ENCODE peak calls at places on chromosomes 1 and 21, in seven cellular contexts. H is C1 segment of cervical spinal cord; Y is NCI-H146; V is T-cell; K is colonic mucosa; W is stimulated activated naive B cell treated with anti-CD40 and anti-IgM and Interleukin-4, amounts not matched to agents 10 μg/mL and 1 μg/mL and 100 μg/mL, for 72 hours; U is neural crest cell. I is an unnamed sample.

GRCh38 chr1:98388431-98388830 is 273.1 kb upstream of the SNX7 start:
- DNase-seq in U (no peak), V (no peak), H (no peak), W (no peak), Y (no peak), K (no peak), I (peak; percentile 85)

GRCh38 chr1:173474097-173474779 is 2.9 kb upstream of the PRDX6 start:
- DNase-seq in K (peak; percentile 43), V (no peak), Y (no peak), W (no peak), U (no peak), H (no peak), I (no peak)

GRCh38 chr1:162663086-162663485 is 30.8 kb downstream of the DDR2 start:
- DNase-seq in W (no peak), H (no peak), K (no peak), Y (no peak), V (no peak), U (no peak), I (peak; percentile 29)

GRCh38 chr1:64469121-64469520 is 808 bp upstream of the CACHD1 start:
- DNase-seq in U (no peak), H (no peak), Y (peak; percentile 67), W (no peak), K (no peak), V (no peak), I (no peak)

GRCh38 chr21:41923641-41924342 is 30.0 kb downstream of the C2CD2 start:
- DNase-seq in U (no peak), K (no peak), H (no peak), V (no peak), Y (peak; percentile 39), W (no peak), I (no peak)

GRCh38 chr21:33059319-33059894 is 10.5 kb upstream of the OLIG1 start:
- DNase-seq in H (peak; percentile 46), U (no peak), K (no peak), Y (no peak), V (no peak), W (no peak), I (no peak)

GRCh38 chr1:18111605-18112297 is 4.2 kb downstream of the IGSF21 start:
- DNase-seq in V (no peak), H (no peak), U (no peak), K (no peak), Y (no peak), W (no peak), I (no peak)

GRCh38 chr21:27426196-27426595 is 459.3 kb upstream of the ADAMTS5 start:
- DNase-seq in H (no peak), W (no peak), U (no peak), Y (no peak), K (no peak), V (no peak), I (no peak)

GRCh38 chr1:204974326-204974725 is 68.7 kb upstream of the CNTN2 start:
- DNase-seq in V (no peak), H (no peak), K (no peak), Y (no peak), W (no peak), U (no peak), I (no peak)

GRCh38 chr21:46000731-46001641 is 19.4 kb downstream of the COL6A1 start:
- DNase-seq in V (no peak), Y (no peak), W (no peak), K (peak; percentile 16), H (no peak), U (no peak), I (no peak)

GRCh38 chr1:206000641-206001339 is 2.4 kb downstream of the RAB7B start:
- DNase-seq in Y (no peak), U (no peak), V (no peak), K (no peak), W (no peak), H (no peak), I (no peak)

GRCh38 chr1:24443241-24443656 is 27.6 kb downstream of the NIPAL3 start:
- DNase-seq in H (peak; percentile 13), U (no peak), Y (no peak), V (no peak), K (no peak), W (no peak), I (peak; percentile 64)

GRCh38 chr1:52582116-52582696 is 20.0 kb upstream of the GPX7 start:
- DNase-seq in W (no peak), K (no peak), V (no peak), U (no peak), Y (no peak), H (no peak), I (no peak)

GRCh38 chr21:41507521-41508414 is at the start of gene TMPRSS2:
- DNase-seq in Y (peak; percentile 41), V (no peak), H (no peak), K (peak; percentile 90), W (no peak), U (no peak), I (no peak)

GRCh38 chr1:173429517-173430477 is 47.3 kb upstream of the PRDX6 start:
- DNase-seq in Y (peak; percentile 22), K (peak; percentile 87), V (peak; percentile 54), W (no peak), U (peak; percentile 53), H (peak; percentile 50), I (peak; percentile 20)

GRCh38 chr1:176531896-176532892 is 69.2 kb downstream of the PAPPA2 start:
- DNase-seq in W (no peak), H (no peak), K (no peak), Y (no peak), U (no peak), V (no peak), I (no peak)

GRCh38 chr1:205466612-205467236 is 10.9 kb upstream of the BLACAT1 start:
- DNase-seq in W (no peak), H (no peak), Y (no peak), V (no peak), U (no peak), K (no peak), I (no peak)

GRCh38 chr1:212699839-212700596 is at the start of gene BATF3:
- DNase-seq in U (peak; percentile 12), H (no peak), K (peak; percentile 42), V (peak; percentile 24), Y (peak; percentile 35), W (peak; percentile 84), I (no peak)

GRCh38 chr21:45091540-45092322 is 17.4 kb downstream of the ADARB1 start:
- DNase-seq in K (no peak), U (no peak), Y (no peak), H (no peak), W (no peak), V (no peak), I (peak; percentile 18)

GRCh38 chr1:27296773-27297214 is 25.2 kb upstream of the TMEM222 start:
- DNase-seq in W (peak; percentile 23), V (peak; percentile 47), Y (peak; percentile 15), H (peak; percentile 35), U (peak; percentile 84), K (peak; percentile 77), I (peak; percentile 43)

GRCh38 chr21:34984356-34984755 is 64.7 kb downstream of the RUNX1 start:
- DNase-seq in V (no peak), W (no peak), Y (no peak), U (no peak), K (no peak), H (no peak), I (no peak)